ENCODE peak calls at places on chromosomes 12 and 14, in eight cellular contexts. L is omental fat pad, W is progenitor cell of endocrine pancreas, D is nephron progenitor cell, K is AG10803, J is ascending aorta, X is type B pancreatic cell, G is astrocyte of the cerebellum. O is an unnamed sample.

GRCh38 chr12:130421896-130422295 is 84.2 kb downstream of the PIWIL1 start:
- DNase-seq in L (no peak), W (no peak), D (no peak), K (no peak), J (no peak), X (peak; percentile 55), G (no peak), O (peak; percentile 59)

GRCh38 chr12:111034148-111034910 is 114.0 kb upstream of the MYL2 start:
- DNase-seq in L (no peak), W (peak; percentile 35), D (peak; percentile 59), K (no peak), J (no peak), X (no peak), G (no peak), O (no peak)

GRCh38 chr14:92282669-92283068 is 40.3 kb upstream of the SLC24A4 start:
- DNase-seq in L (no peak), W (no peak), D (no peak), K (no peak), J (no peak), X (no peak), G (no peak), O (no peak)

GRCh38 chr12:106498056-106498455 is 84.7 kb upstream of the RFX4 start:
- DNase-seq in L (no peak), W (no peak), D (no peak), K (no peak), J (no peak), X (no peak), G (no peak), O (no peak)

GRCh38 chr12:121974026-121974985 is 47.4 kb upstream of the BCL7A start:
- DNase-seq in L (no peak), W (no peak), D (no peak), K (peak; percentile 48), J (no peak), X (no peak), G (no peak), O (no peak)

GRCh38 chr14:68190032-68190431 is 370.5 kb downstream of the RAD51B start:
- DNase-seq in L (no peak), W (no peak), D (no peak), K (no peak), J (no peak), X (no peak), G (no peak), O (no peak)

GRCh38 chr12:81296556-81297305 is 218.9 kb downstream of the ACSS3 start:
- DNase-seq in L (no peak), W (no peak), D (no peak), K (peak; percentile 48), J (no peak), X (no peak), G (peak; percentile 73), O (no peak)

GRCh38 chr12:2118061-2118460 is 65.3 kb downstream of the CACNA1C start:
- DNase-seq in L (no peak), W (no peak), D (no peak), K (no peak), J (no peak), X (no peak), G (no peak), O (no peak)

GRCh38 chr12:90546511-90546910 is 408.5 kb downstream of the CCER1 start:
- DNase-seq in L (no peak), W (no peak), D (no peak), K (no peak), J (no peak), X (no peak), G (no peak), O (no peak)

GRCh38 chr14:28661171-28661772 is 105.3 kb upstream of the FOXG1 start:
- DNase-seq in L (no peak), W (no peak), D (no peak), K (peak; percentile 13), J (no peak), X (no peak), G (peak; percentile 98), O (no peak)

GRCh38 chr12:15728118-15728598 is 61.0 kb downstream of the EPS8 start:
- DNase-seq in L (no peak), W (no peak), D (no peak), K (peak; percentile 77), J (no peak), X (no peak), G (peak; percentile 46), O (no peak)

GRCh38 chr12:129701536-129702165 is 202.2 kb downstream of the TMEM132D start:
- DNase-seq in L (no peak), W (no peak), D (no peak), K (peak; percentile 9), J (no peak), X (no peak), G (no peak), O (no peak)

GRCh38 chr12:43283206-43283605 is 268.8 kb downstream of the ADAMTS20 start:
- DNase-seq in L (no peak), W (no peak), D (no peak), K (no peak), J (no peak), X (no peak), G (no peak), O (no peak)

GRCh38 chr12:43285248-43285647 is 266.8 kb downstream of the ADAMTS20 start:
- DNase-seq in L (no peak), W (no peak), D (no peak), K (peak; percentile 77), J (no peak), X (no peak), G (peak; percentile 88), O (no peak)

GRCh38 chr12:43284441-43284840 is 267.6 kb downstream of the ADAMTS20 start:
- DNase-seq in L (no peak), W (no peak), D (no peak), K (no peak), J (no peak), X (no peak), G (no peak), O (no peak)

GRCh38 chr12:43281563-43281962 is 270.4 kb downstream of the ADAMTS20 start:
- DNase-seq in L (no peak), W (no peak), D (no peak), K (no peak), J (no peak), X (no peak), G (no peak), O (no peak)

DNA sequence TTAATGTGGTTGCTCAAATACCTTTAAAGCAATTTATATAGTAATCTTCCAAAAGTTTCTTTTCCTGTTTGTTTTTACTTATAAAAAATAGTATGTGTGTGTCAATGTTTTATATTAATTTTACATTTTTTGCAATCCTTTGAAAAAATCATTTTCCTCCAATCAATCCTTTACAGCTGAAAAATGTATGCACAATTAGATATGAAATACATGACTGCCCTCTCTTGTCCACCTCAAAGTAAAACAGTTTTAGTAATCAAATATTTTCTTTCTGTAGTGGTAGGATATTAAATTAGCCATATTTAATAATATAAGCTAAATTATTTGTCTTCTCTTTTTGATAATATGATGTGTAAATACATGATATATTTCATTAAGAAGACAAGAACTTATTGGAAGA is 269.9 kb downstream of the ADAMTS20 start:
- DNase-seq in L (no peak), W (no peak), D (no peak), K (peak; percentile 21), J (no peak), X (no peak), G (peak; percentile 31), O (no peak)
- TF ChIP-seq CTCF in L (no peak), W (peak; percentile 67), D (peak; percentile 32), K (peak; percentile 45), J (no peak), X (peak; percentile 73), G (no peak), O (peak; percentile 62)

DNA sequence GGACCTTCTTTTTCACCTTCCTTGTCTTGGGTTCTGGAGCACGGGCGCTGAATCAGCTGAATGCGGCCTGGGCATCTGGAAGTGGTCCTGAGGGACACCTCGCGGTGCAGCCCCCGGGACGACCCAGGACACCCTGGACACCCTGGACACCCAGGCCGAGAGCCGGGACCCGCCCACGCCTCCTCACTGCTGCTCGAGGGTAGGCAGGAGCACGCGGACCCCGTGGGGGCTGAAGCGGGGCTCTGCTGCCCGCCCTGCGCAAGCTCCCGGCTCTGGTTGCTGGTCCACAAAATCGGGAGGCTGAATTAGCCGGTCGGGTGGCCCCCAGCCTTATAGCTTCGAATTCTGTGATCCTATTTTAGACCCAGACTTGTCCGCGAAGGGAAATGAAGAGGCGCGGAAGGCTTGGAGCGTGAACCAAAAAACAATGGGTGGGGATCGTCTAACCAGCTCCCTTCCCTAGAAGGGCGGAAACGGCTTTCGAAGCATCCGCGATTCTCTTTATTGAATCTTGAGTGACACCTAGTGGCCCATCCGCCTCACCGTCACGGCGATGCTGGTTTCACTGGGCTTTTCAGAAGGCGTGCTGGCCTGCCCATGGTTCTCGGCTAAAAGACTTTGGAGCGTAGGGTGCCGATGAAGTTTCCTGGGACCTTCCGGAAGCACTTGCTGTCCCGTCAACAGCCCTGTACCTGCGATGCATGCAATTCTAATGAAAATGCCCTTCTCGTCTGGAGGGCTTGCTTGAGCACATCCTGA is 46.3 kb upstream of the PLXNC1 start:
- DNase-seq in L (peak; percentile 85), W (peak; percentile 67), D (peak; percentile 83), K (peak; percentile 82), J (peak; percentile 39), X (peak; percentile 82), G (peak; percentile 68), O (peak; percentile 92)
- TF ChIP-seq CTCF in L (peak; percentile 66), W (peak; percentile 86), D (peak; percentile 75), K (peak; percentile 84), J (peak; percentile 71), X (peak; percentile 90), G (peak; percentile 77), O (peak; percentile 89)

GRCh38 chr12:109435428-109436180 is 41.5 kb downstream of the KCTD10 start:
- DNase-seq in L (no peak), W (no peak), D (no peak), K (no peak), J (no peak), X (no peak), G (no peak), O (no peak)

GRCh38 chr12:109432842-109433304 is 44.2 kb downstream of the KCTD10 start:
- DNase-seq in L (peak; percentile 84), W (peak; percentile 80), D (peak; percentile 86), K (peak; percentile 80), J (peak; percentile 63), X (peak; percentile 89), G (peak; percentile 78), O (peak; percentile 93)

GRCh38 chr12:109432431-109432830 is 44.7 kb downstream of the KCTD10 start:
- DNase-seq in L (no peak), W (no peak), D (no peak), K (no peak), J (no peak), X (no peak), G (no peak), O (no peak)

GRCh38 chr12:109434556-109434955 is 42.5 kb downstream of the KCTD10 start:
- DNase-seq in L (no peak), W (no peak), D (no peak), K (no peak), J (no peak), X (no peak), G (no peak), O (no peak)

DNA sequence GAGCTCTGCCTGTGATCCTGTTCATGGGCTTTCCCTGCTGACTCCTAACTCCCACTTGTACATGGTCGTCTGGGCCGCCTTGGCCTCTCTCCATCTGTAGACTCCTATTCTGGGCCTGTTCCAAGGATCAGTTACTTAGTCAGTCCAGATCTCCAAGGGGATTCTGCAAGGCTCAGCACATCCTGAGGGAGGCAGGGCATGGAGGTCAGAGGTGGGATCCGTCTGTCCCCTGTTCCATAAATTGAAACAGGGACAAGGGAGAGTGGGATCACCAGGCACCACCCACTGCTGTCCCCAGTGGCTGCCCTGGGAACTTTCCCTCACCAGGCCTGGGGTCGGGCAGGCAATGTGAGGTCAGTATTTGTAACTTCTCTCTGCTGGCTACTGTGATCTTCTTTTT is 43.5 kb downstream of the KCTD10 start:
- DNase-seq in L (no peak), W (no peak), D (peak; percentile 37), K (no peak), J (no peak), X (no peak), G (no peak), O (no peak)
- TF ChIP-seq CTCF in L (no peak), W (peak; percentile 49), D (peak; percentile 44), K (peak; percentile 40), J (no peak), X (peak; percentile 64), G (peak; percentile 20), O (peak; percentile 30)

GRCh38 chr12:76180401-76181277 is 96.2 kb upstream of the NAP1L1 start:
- DNase-seq in L (no peak), W (no peak), D (no peak), K (no peak), J (no peak), X (no peak), G (no peak), O (no peak)
- TF ChIP-seq CTCF in L (no peak), W (no peak), D (no peak), K (no peak), J (no peak), X (no peak), G (no peak), O (no peak)